ENCODE peak calls at places on chromosomes 13 and 19, in eight cellular contexts. U is lower lobe of right lung, K is IMR-90, P is A549, O is HL-60, R is HCT116, H is neural crest cell, X is pancreas. I is an unnamed sample.

GRCh38 chr13:102197193-102197592 is 204.7 kb downstream of the FGF14 start:
- DNase-seq in H (no peak), R (no peak), P (no peak), K (peak), U (no peak), O (no peak), X (no peak), I (no peak)

GRCh38 chr19:4139614-4140236 is 13.7 kb upstream of the CREB3L3 start:
- DNase-seq in P (peak), K (peak), O (no peak), H (peak), X (peak), U (peak), R (peak), I (peak)

GRCh38 chr13:98033277-98034247 is 80.1 kb downstream of the IPO5 start:
- DNase-seq in K (peak), P (peak), H (peak), U (no peak), R (peak), X (no peak), O (no peak), I (no peak)

GRCh38 chr13:80141114-80141849 is 199.6 kb downstream of the SPRY2 start:
- DNase-seq in P (no peak), H (no peak), K (peak), U (no peak), O (no peak), R (no peak), X (no peak), I (no peak)

GRCh38 chr13:100040196-100040595 is 48.7 kb upstream of the PCCA start:
- DNase-seq in U (no peak), P (no peak), K (no peak), H (no peak), X (no peak), O (no peak), R (no peak), I (no peak)

GRCh38 chr13:102400619-102401125 is 1.2 kb downstream of the FGF14 start:
- DNase-seq in R (no peak), U (peak), X (peak), H (no peak), P (no peak), O (no peak), K (no peak), I (peak)

GRCh38 chr19:45547965-45548609 is 36.5 kb downstream of the OPA3 start:
- DNase-seq in H (no peak), P (peak), X (no peak), K (peak), R (peak), U (no peak), O (no peak), I (peak)

GRCh38 chr19:37074819-37075362 is 3.3 kb upstream of the ZNF420 start:
- DNase-seq in O (no peak), P (no peak), H (no peak), K (no peak), R (no peak), X (no peak), U (no peak), I (no peak)

GRCh38 chr13:31264146-31264545 is 64.4 kb downstream of the B3GLCT start:
- DNase-seq in U (no peak), H (no peak), O (no peak), K (peak), R (no peak), P (no peak), X (no peak), I (no peak)

GRCh38 chr13:44142540-44142867 is 231.1 kb upstream of the SERP2 start:
- DNase-seq in R (no peak), O (no peak), K (no peak), X (no peak), P (peak), H (no peak), U (no peak), I (no peak)

GRCh38 chr13:46968450-46968849 is 71.6 kb upstream of the HTR2A start:
- DNase-seq in O (no peak), X (no peak), K (no peak), U (no peak), H (no peak), R (no peak), P (no peak), I (no peak)

GRCh38 chr13:19838726-19839342 is 24.6 kb downstream of the ZMYM5 start:
- DNase-seq in H (no peak), K (peak), P (no peak), O (no peak), R (no peak), U (no peak), X (no peak), I (no peak)

GRCh38 chr13:64758520-64758919 is 2471.6 kb downstream of the PCDH9 start:
- DNase-seq in K (peak), X (no peak), U (no peak), O (no peak), H (no peak), P (no peak), R (no peak), I (no peak)

GRCh38 chr19:38852231-38853044 is 2.7 kb upstream of the HNRNPL start:
- DNase-seq in U (peak), P (peak), O (no peak), R (no peak), H (peak), K (peak), X (no peak), I (peak)

GRCh38 chr13:109919715-109920375 is 133.5 kb upstream of the IRS2 start:
- DNase-seq in K (peak), O (no peak), X (no peak), H (no peak), U (no peak), P (no peak), R (no peak), I (no peak)

GRCh38 chr19:44007473-44007872 is 4.7 kb downstream of the ZNF230 start:
- DNase-seq in O (no peak), U (no peak), P (no peak), K (no peak), X (no peak), R (no peak), H (no peak), I (no peak)

GRCh38 chr19:37987356-37988332 is 80.6 kb downstream of the SIPA1L3 start:
- DNase-seq in O (no peak), H (no peak), X (no peak), U (no peak), P (no peak), K (no peak), R (no peak), I (no peak)

GRCh38 chr13:30796132-30796832 is 60.9 kb downstream of the ALOX5AP start:
- DNase-seq in U (no peak), R (no peak), H (no peak), K (peak), P (peak), X (no peak), O (no peak), I (no peak)

GRCh38 chr19:45569619-45570421 is 14.8 kb downstream of the OPA3 start:
- DNase-seq in U (peak), H (peak), R (peak), X (peak), P (peak), O (no peak), K (no peak), I (no peak)

GRCh38 chr13:113468461-113469147 is 15.3 kb upstream of the ADPRHL1 start:
- DNase-seq in U (no peak), O (no peak), R (no peak), H (peak), X (no peak), K (no peak), P (no peak), I (no peak)

GRCh38 chr19:43618921-43619261 is 538 bp downstream of the ZNF428 start:
- DNase-seq in K (peak), O (peak), P (peak), R (no peak), X (no peak), U (no peak), H (peak), I (no peak)

GRCh38 chr19:4916292-4917082 is 7.2 kb downstream of the UHRF1 start:
- DNase-seq in H (no peak), X (peak), U (no peak), P (no peak), R (no peak), K (no peak), O (no peak), I (no peak)

GRCh38 chr19:57829316-57829715 is 783 bp upstream of the ZNF587B start:
- DNase-seq in X (no peak), P (no peak), R (no peak), H (no peak), K (peak), U (no peak), O (no peak), I (no peak)

GRCh38 chr19:56670961-56671612 is 470 bp downstream of the ZNF835 start:
- DNase-seq in P (no peak), O (no peak), X (no peak), R (no peak), U (no peak), K (no peak), H (no peak), I (peak)

GRCh38 chr13:113622791-113623490 is 35.1 kb downstream of the ATP4B start:
- DNase-seq in X (peak), U (peak), O (no peak), P (no peak), R (no peak), K (no peak), H (no peak), I (peak)

GRCh38 chr13:40598599-40598998 is 67.8 kb downstream of the FOXO1 start:
- DNase-seq in H (no peak), X (no peak), R (no peak), U (no peak), P (no peak), O (no peak), K (no peak), I (no peak)

GRCh38 chr13:30049692-30050091 is 199.3 kb upstream of the UBL3 start:
- DNase-seq in P (no peak), X (no peak), K (no peak), R (no peak), O (no peak), U (no peak), H (no peak), I (no peak)

GRCh38 chr19:55681131-55682087 is 6.4 kb downstream of the EPN1 start:
- DNase-seq in H (no peak), X (no peak), O (no peak), P (no peak), R (no peak), K (peak), U (no peak), I (peak)

GRCh38 chr13:44967656-44968451 is 21.4 kb downstream of the NUFIP1 start:
- DNase-seq in K (peak), P (no peak), R (no peak), X (no peak), U (no peak), O (no peak), H (no peak), I (no peak)

GRCh38 chr13:43307921-43308433 is 284.6 kb downstream of the DNAJC15 start:
- DNase-seq in R (no peak), P (no peak), O (peak), K (peak), U (peak), X (peak), H (no peak), I (peak)

GRCh38 chr19:28472111-28472510 is 740.8 kb downstream of the UQCRFS1 start:
- DNase-seq in R (no peak), O (no peak), H (no peak), U (no peak), X (no peak), K (no peak), P (no peak), I (no peak)

GRCh38 chr13:102298051-102298450 is 103.8 kb downstream of the FGF14 start:
- DNase-seq in K (no peak), U (no peak), P (no peak), O (no peak), R (no peak), X (no peak), H (no peak), I (no peak)

GRCh38 chr19:42576241-42576640 is 18.5 kb downstream of the CEACAM8 start:
- DNase-seq in U (no peak), X (no peak), O (no peak), K (no peak), R (no peak), P (no peak), H (no peak), I (no peak)

GRCh38 chr19:32767951-32768679 is 48.5 kb downstream of the TDRD12 start:
- DNase-seq in K (no peak), R (no peak), H (no peak), U (no peak), X (no peak), P (no peak), O (no peak), I (no peak)

GRCh38 chr13:95191821-95192220 is 109.4 kb downstream of the ABCC4 start:
- DNase-seq in P (peak), X (peak), U (peak), H (peak), O (no peak), K (peak), R (peak), I (peak)

GRCh38 chr19:40962460-40962961 is 28.6 kb upstream of the CYP2B6 start:
- DNase-seq in H (no peak), P (no peak), X (no peak), U (no peak), K (no peak), O (no peak), R (no peak), I (no peak)

GRCh38 chr19:6481541-6482342 is at the start of gene DENND1C:
- DNase-seq in H (peak), P (no peak), O (no peak), X (no peak), R (no peak), U (peak), K (no peak), I (peak)

GRCh38 chr19:10318807-10319426 is 3.1 kb upstream of the FDX2 start:
- DNase-seq in K (no peak), H (no peak), U (no peak), R (no peak), O (no peak), P (no peak), X (no peak), I (no peak)

GRCh38 chr13:87674143-87674772 is 3.1 kb downstream of the SLITRK5 start:
- DNase-seq in P (no peak), O (no peak), X (no peak), K (no peak), U (no peak), H (no peak), R (no peak), I (peak)

GRCh38 chr19:8251025-8251472 is 41.9 kb downstream of the CERS4 start:
- DNase-seq in H (no peak), U (peak), P (no peak), O (no peak), R (no peak), X (peak), K (peak), I (no peak)
- TF ChIP-seq CTCF in H (no peak), U (no peak), P (no peak), O (no peak), R (no peak), X (no peak), K (no peak), I (no peak)

DNA sequence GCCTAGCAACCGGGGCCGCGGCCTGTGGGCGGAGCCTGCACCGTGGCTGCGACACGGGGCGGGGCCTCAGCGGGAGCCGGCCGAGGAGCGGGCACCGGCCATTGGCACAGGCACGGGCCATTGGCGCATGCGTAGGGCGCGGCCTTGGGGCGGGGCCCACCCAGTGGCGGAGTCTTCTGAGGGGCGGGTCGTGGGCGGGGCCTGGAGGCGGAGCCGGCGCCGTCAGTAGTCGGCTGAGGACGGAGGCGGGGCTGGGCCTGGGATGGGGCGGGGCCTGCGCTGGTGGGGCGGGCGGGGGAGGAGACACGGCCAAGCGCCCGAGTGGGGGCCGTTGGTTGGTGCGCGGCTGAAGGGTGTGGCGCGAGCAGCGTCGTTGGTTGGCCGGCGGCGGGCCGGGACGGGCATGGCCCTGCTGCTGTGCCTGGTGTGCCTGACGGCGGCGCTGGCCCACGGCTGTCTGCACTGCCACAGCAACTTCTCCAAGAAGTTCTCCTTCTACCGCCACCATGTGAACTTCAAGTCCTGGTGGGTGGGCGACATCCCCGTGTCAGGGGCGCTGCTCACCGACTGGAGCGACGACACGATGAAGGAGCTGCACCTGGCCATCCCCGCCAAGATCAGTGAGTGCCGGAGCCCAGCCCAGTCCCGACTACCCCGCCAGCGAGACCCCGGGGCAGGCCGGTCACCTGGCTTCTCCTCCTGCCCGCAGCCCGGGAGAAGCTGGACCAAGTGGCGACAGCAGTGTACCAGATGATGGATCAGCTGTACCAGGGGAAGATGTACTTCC is at the start of gene IZUMO4:
- DNase-seq in O (peak), K (peak), U (peak), R (peak), P (peak), H (peak), X (peak), I (peak)
- TF ChIP-seq CTCF in O (peak), K (peak), U (peak), R (no peak), P (peak), H (peak), X (peak), I (peak)

GRCh38 chr13:93080587-93080986 is 146.0 kb upstream of the GPC6 start:
- DNase-seq in R (no peak), H (no peak), X (no peak), P (no peak), U (no peak), K (peak), O (no peak), I (no peak)

GRCh38 chr13:93080166-93080565 is 146.4 kb upstream of the GPC6 start:
- DNase-seq in U (no peak), X (no peak), H (no peak), O (no peak), P (no peak), R (no peak), K (no peak), I (no peak)

DNA sequence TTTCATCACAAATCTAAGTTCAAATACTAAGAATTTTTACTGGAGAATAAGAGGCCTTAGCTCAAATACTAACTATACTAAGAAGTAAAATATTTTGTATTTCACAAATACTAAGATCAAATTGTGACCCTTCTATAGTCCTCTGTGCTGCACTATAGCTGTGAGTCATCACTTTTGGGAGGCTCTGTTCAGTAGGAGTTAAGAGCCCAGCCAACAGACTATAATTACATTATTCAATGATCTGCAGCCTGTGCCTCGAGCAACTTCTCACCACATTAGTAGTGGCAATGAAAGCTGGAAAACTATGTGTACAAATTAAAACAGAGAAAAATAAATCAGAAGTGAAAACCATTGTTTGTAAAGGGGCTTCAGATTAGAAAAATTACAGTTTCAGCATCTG is 147.3 kb upstream of the GPC6 start:
- DNase-seq in U (no peak), K (peak), P (no peak), H (no peak), R (no peak), O (no peak), X (no peak), I (no peak)
- TF ChIP-seq CTCF in U (no peak), K (no peak), P (no peak), H (no peak), R (no peak), O (no peak), X (no peak), I (no peak)

DNA sequence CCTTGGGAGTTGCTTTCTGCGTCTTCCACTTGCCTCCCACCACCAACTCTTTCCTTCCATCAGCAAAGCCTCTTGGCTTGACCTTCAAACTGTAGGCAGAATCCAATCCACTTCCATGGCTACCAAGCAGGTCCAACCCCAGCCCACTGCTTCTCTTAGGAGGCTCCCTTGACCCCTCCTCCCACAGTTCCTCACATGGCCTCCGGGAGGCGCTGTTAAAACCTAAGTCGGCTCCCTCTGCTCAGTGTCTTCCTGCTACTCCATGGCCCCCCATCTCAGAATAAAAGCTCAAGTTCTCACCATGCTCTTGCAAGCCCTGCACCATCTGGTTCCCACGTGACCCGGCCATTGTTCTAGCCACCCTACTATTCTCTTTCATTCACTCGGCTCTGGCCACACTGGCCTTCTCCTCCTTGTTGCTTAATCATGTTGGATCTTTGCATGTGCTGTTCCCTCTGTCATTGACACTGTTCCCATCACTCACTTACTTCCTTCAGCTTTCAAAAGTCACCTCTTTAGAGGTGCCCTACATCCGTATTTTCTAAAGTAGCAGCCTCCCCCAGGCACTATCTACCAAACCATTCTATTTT is 7.5 kb downstream of the IZUMO2 start:
- DNase-seq in H (no peak), O (no peak), R (no peak), X (no peak), P (no peak), K (no peak), U (no peak), I (no peak)
- TF ChIP-seq CTCF in H (peak), O (no peak), R (no peak), X (no peak), P (peak), K (no peak), U (no peak), I (no peak)

GRCh38 chr19:30312582-30313352 is 59.4 kb upstream of the ZNF536 start:
- DNase-seq in O (no peak), P (peak), U (no peak), X (no peak), K (no peak), R (no peak), H (no peak), I (no peak)
- TF ChIP-seq CTCF in O (no peak), P (no peak), U (no peak), X (no peak), K (no peak), R (no peak), H (no peak), I (no peak)